ENCODE peak calls at places on chromosome X, in eight cellular contexts. O, J, C, I, B, V, A and H are unnamed samples.

GRCh38 chrX:55758033-55758432 is 40.5 kb downstream of the RRAGB start:
- DNase-seq in A (peak), V (no peak), J (no peak), C (no peak), I (no peak), O (no peak), B (no peak), H (no peak)

GRCh38 chrX:120514236-120514635 is 45.1 kb upstream of the LAMP2 start:
- DNase-seq in A (no peak), B (no peak), O (peak), V (peak), J (no peak), C (no peak), I (no peak), H (no peak)

GRCh38 chrX:12115377-12115776 is 22.9 kb upstream of the FRMPD4 start:
- DNase-seq in V (no peak), O (peak), J (no peak), A (no peak), I (no peak), C (no peak), B (peak), H (no peak)

GRCh38 chrX:1462596-1463251 is 10.0 kb upstream of the ASMTL start:
- DNase-seq in B (peak), O (no peak), C (no peak), J (peak), A (peak), V (peak), I (peak), H (no peak)

GRCh38 chrX:92260102-92260501 is 480.9 kb downstream of the PCDH11X start:
- DNase-seq in B (no peak), A (no peak), I (no peak), C (no peak), O (no peak), J (no peak), V (no peak), H (no peak)

GRCh38 chrX:87873347-87873941 is 355.8 kb downstream of the KLHL4 start:
- DNase-seq in I (no peak), A (no peak), V (peak), O (no peak), B (no peak), C (no peak), J (no peak), H (no peak)

GRCh38 chrX:102624105-102624504 is 24.8 kb downstream of the ARMCX5 start:
- DNase-seq in I (no peak), V (no peak), B (no peak), O (no peak), A (no peak), J (no peak), C (no peak), H (no peak)

GRCh38 chrX:155888139-155888538 is 7.0 kb downstream of the VAMP7 start:
- DNase-seq in J (no peak), V (peak), B (no peak), O (no peak), C (no peak), A (peak), I (no peak), H (no peak)

GRCh38 chrX:150544222-150544787 is 24.1 kb upstream of the MTM1 start:
- DNase-seq in J (no peak), I (no peak), C (no peak), B (peak), V (no peak), O (no peak), A (no peak), H (peak)

GRCh38 chrX:45743081-45743533 is 542.4 kb upstream of the DIPK2B start:
- DNase-seq in B (no peak), J (no peak), V (no peak), O (peak), A (peak), I (no peak), C (no peak), H (no peak)

GRCh38 chrX:10949541-10949940 is 161.6 kb upstream of the HCCS start:
- DNase-seq in A (no peak), O (no peak), B (no peak), V (no peak), I (no peak), J (no peak), C (no peak), H (no peak)